ENCODE peak calls at places on chromosomes 13 and 19, in eight cellular contexts. O, K, D, Y, H, G, C and Q are unnamed samples.

GRCh38 chr19:19459099-19459498 is 53.6 kb downstream of the GATAD2A start:
- DNase-seq in O (no peak), K (no peak), D (no peak), Y (no peak), H (no peak), G (no peak), C (no peak), Q (no peak)

GRCh38 chr13:44172411-44172810 is 201.2 kb upstream of the SERP2 start:
- DNase-seq in O (no peak), K (no peak), D (no peak), Y (no peak), H (no peak), G (no peak), C (no peak), Q (no peak)

GRCh38 chr19:39145180-39145953 is 19.8 kb downstream of the PAK4 start:
- DNase-seq in O (no peak), K (no peak), D (peak), Y (no peak), H (no peak), G (no peak), C (no peak), Q (no peak)

GRCh38 chr13:43285891-43286602 is 262.7 kb downstream of the DNAJC15 start:
- DNase-seq in O (no peak), K (no peak), D (no peak), Y (no peak), H (no peak), G (no peak), C (no peak), Q (no peak)

GRCh38 chr19:55279773-55280643 is at the start of gene HSPBP1:
- DNase-seq in O (peak), K (peak), D (peak), Y (peak), H (peak), G (peak), C (peak), Q (peak)

GRCh38 chr13:113904411-113904810 is 40.5 kb upstream of the GAS6 start:
- DNase-seq in O (peak), K (peak), D (peak), Y (peak), H (peak), G (no peak), C (no peak), Q (peak)

GRCh38 chr19:9741476-9742171 is 26.9 kb downstream of the ZNF846 start:
- DNase-seq in O (no peak), K (no peak), D (no peak), Y (no peak), H (no peak), G (no peak), C (no peak), Q (no peak)

GRCh38 chr13:110520431-110521295 is 40.9 kb downstream of the RAB20 start:
- DNase-seq in O (no peak), K (no peak), D (no peak), Y (no peak), H (no peak), G (no peak), C (no peak), Q (peak)

GRCh38 chr19:17687857-17688784 is at the start of gene UNC13A:
- DNase-seq in O (peak), K (no peak), D (no peak), Y (peak), H (peak), G (no peak), C (peak), Q (peak)

GRCh38 chr19:38743394-38744297 is 628 bp downstream of the CAPN12 start:
- DNase-seq in O (no peak), K (no peak), D (no peak), Y (peak), H (no peak), G (no peak), C (peak), Q (no peak)

GRCh38 chr19:47341734-47342133 is 7.4 kb upstream of the DHX34 start:
- DNase-seq in O (no peak), K (no peak), D (no peak), Y (no peak), H (no peak), G (no peak), C (no peak), Q (no peak)

GRCh38 chr19:16661480-16662034 is 618 bp downstream of the TMEM38A start:
- DNase-seq in O (no peak), K (no peak), D (no peak), Y (no peak), H (peak), G (no peak), C (peak), Q (peak)

GRCh38 chr13:60584976-60585375 is 188.0 kb downstream of the TDRD3 start:
- DNase-seq in O (no peak), K (no peak), D (no peak), Y (no peak), H (peak), G (no peak), C (no peak), Q (peak)

GRCh38 chr13:36382030-36382429 is 35.8 kb upstream of the SPART start:
- DNase-seq in O (no peak), K (no peak), D (no peak), Y (no peak), H (no peak), G (no peak), C (no peak), Q (no peak)

GRCh38 chr13:46124531-46124966 is 19.7 kb upstream of the CPB2 start:
- DNase-seq in O (no peak), K (no peak), D (no peak), Y (no peak), H (no peak), G (no peak), C (no peak), Q (peak)

GRCh38 chr13:32211788-32212187 is 103.4 kb downstream of the ZAR1L start:
- DNase-seq in O (no peak), K (no peak), D (no peak), Y (no peak), H (no peak), G (no peak), C (no peak), Q (no peak)

GRCh38 chr13:79645569-79645968 is 164.6 kb downstream of the NDFIP2 start:
- DNase-seq in O (no peak), K (no peak), D (no peak), Y (no peak), H (no peak), G (no peak), C (no peak), Q (no peak)

GRCh38 chr13:73945871-73946270 is 188.3 kb downstream of the KLF12 start:
- DNase-seq in O (no peak), K (peak), D (no peak), Y (no peak), H (no peak), G (no peak), C (peak), Q (no peak)

GRCh38 chr13:47298506-47298905 is 401.7 kb upstream of the HTR2A start:
- DNase-seq in O (no peak), K (no peak), D (no peak), Y (no peak), H (no peak), G (no peak), C (no peak), Q (no peak)

GRCh38 chr19:15449620-15450527 is at the start of gene WIZ:
- DNase-seq in O (peak), K (peak), D (peak), Y (peak), H (peak), G (no peak), C (peak), Q (peak)

DNA sequence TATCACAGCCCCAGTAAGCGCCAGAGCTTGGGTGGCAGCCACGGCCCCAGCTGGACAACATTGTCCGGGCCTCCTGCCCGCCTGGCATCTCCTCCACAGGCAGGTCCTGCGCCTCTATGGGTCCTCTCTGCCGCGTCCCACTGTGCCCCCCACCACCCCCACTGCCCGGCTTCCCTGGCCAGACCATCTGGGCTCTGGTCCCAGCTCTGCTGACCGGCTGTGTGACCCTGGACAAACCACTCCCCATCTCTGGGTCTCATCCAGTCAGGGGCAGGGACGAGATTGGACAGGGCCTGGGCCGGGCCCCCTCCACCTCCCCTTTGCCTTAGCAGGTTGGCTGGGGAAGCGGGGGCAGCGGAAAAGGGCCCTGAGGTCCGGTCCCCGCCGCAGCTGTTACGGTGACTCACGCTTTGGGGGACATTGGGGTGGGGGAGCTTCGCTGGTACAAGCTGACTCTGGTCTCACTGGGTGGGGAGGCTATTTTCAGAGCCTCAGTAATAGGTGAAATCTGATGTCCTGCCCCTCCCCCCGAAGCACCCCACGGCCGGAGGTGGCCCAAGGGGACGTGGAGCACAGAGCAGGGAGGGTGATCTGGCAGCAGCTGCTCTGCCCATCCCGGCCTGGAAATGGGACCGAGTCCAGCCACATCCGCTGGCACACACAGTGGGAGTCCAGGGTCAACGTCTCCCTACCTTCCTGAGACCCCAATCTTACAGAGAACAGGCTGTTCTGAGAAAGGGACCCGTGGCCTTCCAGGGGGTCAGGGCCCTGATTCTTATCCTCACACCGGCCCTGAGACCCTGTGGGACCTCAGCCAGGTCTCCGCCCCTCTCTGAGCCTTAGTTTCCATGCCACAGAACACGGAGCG is 9.1 kb downstream of the NFIC start:
- DNase-seq in O (no peak), K (peak), D (no peak), Y (peak), H (no peak), G (no peak), C (peak), Q (no peak)
- H3K4me3 ChIP-seq in O (no peak), K (no peak), D (no peak), Y (peak), H (no peak), G (no peak), C (peak), Q (no peak)

GRCh38 chr13:51148223-51148951 is 37.3 kb upstream of the C13orf42 start:
- DNase-seq in O (no peak), K (peak), D (no peak), Y (no peak), H (peak), G (no peak), C (peak), Q (no peak)

GRCh38 chr13:51147732-51148131 is 36.7 kb upstream of the C13orf42 start:
- DNase-seq in O (no peak), K (no peak), D (no peak), Y (no peak), H (no peak), G (no peak), C (no peak), Q (no peak)

GRCh38 chr13:51146667-51147066 is 35.6 kb upstream of the C13orf42 start:
- DNase-seq in O (no peak), K (no peak), D (no peak), Y (no peak), H (no peak), G (no peak), C (no peak), Q (no peak)

GRCh38 chr13:51151463-51151862 is 40.4 kb upstream of the C13orf42 start:
- DNase-seq in O (no peak), K (no peak), D (no peak), Y (no peak), H (no peak), G (no peak), C (no peak), Q (no peak)

GRCh38 chr13:51148952-51149573 is 38.0 kb upstream of the C13orf42 start:
- DNase-seq in O (no peak), K (peak), D (no peak), Y (no peak), H (no peak), G (no peak), C (peak), Q (peak)
- TF ChIP-seq CTCF in O (peak), K (peak), D (peak), Y (no peak), H (peak), G (peak), C (peak), Q (peak)

DNA sequence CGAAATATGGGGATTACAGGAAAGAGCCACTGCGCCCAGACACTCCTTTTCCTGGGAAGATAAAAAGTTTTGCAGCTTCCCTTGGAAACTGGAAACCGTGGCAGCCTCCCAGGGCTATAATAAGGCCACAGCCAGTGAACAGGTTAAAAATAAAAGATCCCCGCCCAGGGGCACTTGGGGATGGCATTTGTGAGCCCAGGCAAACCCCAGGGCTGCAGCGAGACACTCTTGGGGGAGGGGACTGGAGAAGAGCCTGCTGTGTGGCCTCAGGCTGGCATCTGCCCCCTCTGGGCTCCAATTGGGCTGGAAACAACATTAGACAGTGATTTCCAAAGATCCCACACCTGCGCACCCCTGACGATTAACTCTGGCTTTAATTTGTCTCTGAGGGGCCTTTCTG is 11.2 kb downstream of the FEM1A start:
- DNase-seq in O (no peak), K (no peak), D (no peak), Y (no peak), H (no peak), G (no peak), C (no peak), Q (no peak)
- TF ChIP-seq MAX in O (no peak), K (no peak), D (no peak), Y (no peak), H (no peak), G (no peak), C (no peak), Q (no peak)

DNA sequence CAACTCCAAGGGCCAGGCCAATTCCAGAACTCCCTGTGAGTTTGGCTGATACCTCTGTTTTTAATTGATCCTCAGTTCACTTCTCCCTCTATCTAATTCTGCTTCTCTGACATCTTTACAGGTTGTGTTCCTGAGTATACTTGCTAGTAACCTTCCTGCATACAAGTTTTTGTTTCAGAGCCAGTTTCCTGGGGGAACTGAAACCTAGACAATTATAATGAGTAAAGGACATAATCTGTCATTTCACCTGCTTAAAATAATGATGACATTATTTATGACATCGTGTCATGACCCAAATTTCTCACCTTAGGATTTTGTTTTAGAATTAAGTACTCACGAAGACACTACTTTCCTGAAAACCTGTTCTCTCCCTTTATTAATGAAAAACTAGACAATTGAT is 12.5 kb upstream of the MYCBP2 start:
- DNase-seq in O (no peak), K (no peak), D (no peak), Y (no peak), H (no peak), G (no peak), C (no peak), Q (no peak)
- H3K4me3 ChIP-seq in O (no peak), K (no peak), D (no peak), Y (no peak), H (no peak), G (peak), C (no peak), Q (no peak)

GRCh38 chr19:51703655-51704515 is 10.8 kb downstream of the SPACA6 start:
- DNase-seq in O (peak), K (peak), D (peak), Y (peak), H (peak), G (peak), C (peak), Q (peak)
- TF ChIP-seq CTCF in O (peak), K (peak), D (peak), Y (peak), H (peak), G (peak), C (peak), Q (peak)

GRCh38 chr19:13098291-13099072 is 4.2 kb downstream of the LYL1 start:
- DNase-seq in O (no peak), K (peak), D (no peak), Y (peak), H (peak), G (no peak), C (no peak), Q (peak)
- TF ChIP-seq MAX in O (no peak), K (no peak), D (no peak), Y (peak), H (no peak), G (no peak), C (no peak), Q (no peak)